ENCODE peak calls at places on chromosomes 11 and 22, in ten cellular contexts. L is Peyer's patch, C is bronchial epithelial cell, V is lower lobe of right lung, M is foreskin fibroblast, W is psoas muscle, H is choroid plexus epithelial cell, J is fibroblast of lung, S is cardiac fibroblast, Q is A549. E is an unnamed sample.

GRCh38 chr11:124882339-124883071 is 15.2 kb downstream of the ROBO4 start:
- DNase-seq in L (no peak), C (no peak), V (no peak), M (no peak), W (no peak), H (peak), J (no peak), S (no peak), Q (no peak), E (no peak)

GRCh38 chr22:35642305-35642741 is 5.9 kb upstream of the APOL6 start:
- DNase-seq in L (peak), C (no peak), V (no peak), M (peak), W (no peak), H (no peak), J (peak), S (no peak), Q (no peak), E (no peak)

GRCh38 chr11:132379540-132379939 is 1009.1 kb downstream of the NTM start:
- DNase-seq in L (no peak), C (no peak), V (no peak), M (no peak), W (no peak), H (no peak), J (no peak), S (no peak), Q (no peak), E (no peak)

GRCh38 chr11:77199346-77199745 is 71.3 kb downstream of the MYO7A start:
- DNase-seq in L (peak), C (no peak), V (peak), M (no peak), W (no peak), H (no peak), J (no peak), S (no peak), Q (no peak), E (no peak)

GRCh38 chr22:30562391-30562790 is 12.1 kb downstream of the GAL3ST1 start:
- DNase-seq in L (peak), C (peak), V (no peak), M (no peak), W (no peak), H (no peak), J (no peak), S (no peak), Q (peak), E (no peak)

GRCh38 chr11:10568486-10568941 is at the start of gene LYVE1:
- DNase-seq in L (no peak), C (no peak), V (no peak), M (no peak), W (no peak), H (peak), J (peak), S (peak), Q (no peak), E (no peak)

GRCh38 chr11:1547467-1548098 is 24.5 kb downstream of the DUSP8 start:
- DNase-seq in L (no peak), C (no peak), V (no peak), M (no peak), W (no peak), H (no peak), J (no peak), S (no peak), Q (no peak), E (no peak)

GRCh38 chr11:18671246-18671645 is 27.3 kb upstream of the TMEM86A start:
- DNase-seq in L (no peak), C (peak), V (no peak), M (no peak), W (no peak), H (no peak), J (no peak), S (no peak), Q (no peak), E (no peak)

GRCh38 chr22:22698263-22698750 is 53.9 kb downstream of the GGTLC2 start:
- DNase-seq in L (peak), C (no peak), V (no peak), M (no peak), W (no peak), H (no peak), J (no peak), S (no peak), Q (no peak), E (no peak)

GRCh38 chr22:22696104-22696503 is 51.7 kb downstream of the GGTLC2 start:
- DNase-seq in L (no peak), C (no peak), V (no peak), M (no peak), W (no peak), H (no peak), J (no peak), S (no peak), Q (no peak), E (no peak)

GRCh38 chr22:22694106-22694505 is 49.7 kb downstream of the GGTLC2 start:
- DNase-seq in L (peak), C (no peak), V (no peak), M (no peak), W (no peak), H (no peak), J (no peak), S (no peak), Q (no peak), E (no peak)

GRCh38 chr22:22700631-22701030 is 56.2 kb downstream of the GGTLC2 start:
- DNase-seq in L (peak), C (no peak), V (no peak), M (no peak), W (no peak), H (no peak), J (no peak), S (no peak), Q (no peak), E (no peak)

DNA sequence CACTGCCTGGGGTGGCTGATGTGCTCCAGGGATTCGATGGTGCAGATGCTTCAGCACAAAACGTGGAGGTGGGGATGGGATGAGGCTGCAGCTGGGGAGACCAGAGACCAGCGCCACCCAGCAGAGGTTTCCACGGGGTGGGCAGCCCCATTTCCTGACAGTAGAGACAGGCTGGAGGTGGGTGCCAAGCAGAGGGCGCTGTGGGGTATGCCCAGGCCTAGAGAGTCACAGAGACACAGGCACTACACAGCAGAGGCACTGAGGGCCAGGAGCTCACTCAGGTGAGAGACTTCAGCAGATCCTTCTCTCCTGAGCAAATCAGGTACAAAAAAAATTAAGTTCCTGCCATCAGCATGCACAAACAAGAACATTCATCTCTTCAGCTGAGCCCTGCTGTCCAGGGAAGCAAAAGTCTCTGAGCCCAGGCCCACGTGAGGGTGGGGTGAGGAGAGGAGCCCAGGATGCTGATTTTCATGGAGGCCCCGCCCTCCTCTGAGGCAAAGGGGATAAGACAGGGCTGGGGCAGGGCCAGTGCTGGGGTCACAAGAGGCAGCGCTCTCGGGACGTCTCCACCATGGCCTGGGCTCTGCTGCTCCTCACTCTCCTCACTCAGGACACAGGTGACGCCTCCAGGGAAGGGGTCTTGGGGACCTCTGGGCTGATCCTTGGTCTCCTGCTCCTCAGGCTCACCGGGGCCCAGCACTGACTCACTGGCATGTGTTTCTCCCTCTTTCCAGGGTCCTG is 53.1 kb downstream of the GGTLC2 start:
- DNase-seq in L (peak), C (no peak), V (no peak), M (no peak), W (no peak), H (no peak), J (no peak), S (no peak), Q (no peak), E (no peak)
- TF ChIP-seq CTCF in L (no peak), C (no peak), V (no peak), M (no peak), W (no peak), H (no peak), J (no peak), S (no peak), Q (no peak), E (no peak)

GRCh38 chr11:64060861-64061444 is 25.2 kb downstream of the FLRT1 start:
- DNase-seq in L (peak), C (no peak), V (peak), M (peak), W (peak), H (peak), J (peak), S (peak), Q (peak), E (no peak)
- H3K4me3 ChIP-seq in L (peak), C (peak), V (peak), M (peak), W (peak), H (peak), J (peak), S (peak), Q (peak), E (peak)

DNA sequence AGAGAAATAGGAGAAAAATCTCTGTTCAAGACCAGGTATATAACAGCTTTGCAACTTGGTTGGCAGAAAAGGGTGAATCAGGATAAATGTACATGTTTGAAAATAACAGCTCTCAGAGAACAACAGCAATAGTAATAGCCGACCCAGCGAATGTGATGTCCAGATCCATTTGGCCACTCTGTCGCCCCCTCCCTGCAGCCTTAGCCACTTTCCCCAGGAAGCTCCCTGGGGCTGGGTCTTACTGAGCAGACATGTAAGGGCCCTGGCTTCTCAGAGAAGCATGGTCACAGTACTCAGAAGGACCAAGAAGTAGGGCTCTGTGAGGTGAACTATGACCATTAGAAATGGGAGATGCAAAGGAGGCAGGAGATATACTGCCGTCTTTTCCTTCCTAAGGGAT is 154.1 kb upstream of the SNX19 start:
- DNase-seq in L (no peak), C (no peak), V (no peak), M (no peak), W (no peak), H (no peak), J (no peak), S (no peak), Q (no peak), E (no peak)
- TF ChIP-seq CTCF in L (no peak), C (no peak), V (no peak), M (no peak), W (no peak), H (no peak), J (no peak), S (no peak), Q (no peak), E (peak)

DNA sequence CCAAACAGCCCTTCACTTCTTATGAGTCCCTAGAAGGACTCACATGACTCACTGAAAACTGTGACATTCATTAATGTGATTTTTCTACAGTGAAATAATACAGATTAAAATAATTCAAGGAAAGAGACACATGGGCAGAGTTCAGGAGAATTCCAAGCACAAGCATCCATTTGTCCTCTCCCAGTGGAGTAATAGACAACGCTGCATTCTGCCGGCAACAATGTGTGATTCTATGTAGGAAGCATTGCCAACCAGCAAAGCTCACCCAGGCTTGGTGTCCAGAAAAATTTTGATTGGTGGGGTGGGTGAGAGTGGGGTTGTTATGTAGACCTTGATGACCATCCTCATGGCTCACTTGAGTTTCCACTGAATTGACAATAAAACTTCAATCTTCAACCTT is 123.9 kb downstream of the VPREB1 start:
- DNase-seq in L (no peak), C (no peak), V (no peak), M (no peak), W (no peak), H (no peak), J (no peak), S (no peak), Q (no peak), E (no peak)
- H3K4me3 ChIP-seq in L (no peak), C (no peak), V (no peak), M (no peak), W (no peak), H (no peak), J (no peak), S (no peak), Q (no peak), E (no peak)

E was measured in retinal pigment epithelial cell.